ENCODE peak calls at places on chromosomes 2 and 18, in five cellular contexts. Y is effector memory CD4-positive, alpha-beta T cell; D is pancreas; C is CD4-positive, CD25-positive, alpha-beta regulatory T cell; E is CD4-positive, alpha-beta T cell. A is an unnamed sample. For H3K9me3, the result is how much of the 10 kb centered on the place peaks cover.

GRCh38 chr2:220134756-220135534 is 507.5 kb downstream of the SLC4A3 start:
- DNase-seq in Y (no peak), E (no peak), C (no peak), D (no peak), A (no peak)

GRCh38 chr2:43453771-43454170 is 142.1 kb downstream of the THADA start:
- DNase-seq in Y (no peak), C (no peak), D (no peak), E (no peak), A (no peak)

GRCh38 chr2:218883491-218884490 is 3.1 kb downstream of the WNT10A start:
- DNase-seq in Y (no peak), C (peak), E (peak), D (peak), A (peak)

GRCh38 chr18:28999711-29000110 is 822.8 kb upstream of the CDH2 start:
- DNase-seq in E (no peak), Y (no peak), D (no peak), C (no peak), A (no peak)

GRCh38 chr18:34959211-34959829 is 81.9 kb upstream of the MAPRE2 start:
- DNase-seq in D (no peak), C (no peak), Y (no peak), E (no peak), A (no peak)

GRCh38 chr18:40414155-40414754 is 1540.8 kb upstream of the PIK3C3 start:
- DNase-seq in Y (no peak), E (no peak), C (no peak), D (no peak), A (no peak)

GRCh38 chr18:79962835-79963657 is 1.4 kb upstream of the HSBP1L1 start:
- DNase-seq in Y (peak), C (no peak), D (no peak), E (peak), A (peak)

GRCh38 chr18:26511339-26512071 is 36.8 kb downstream of the KCTD1 start:
- DNase-seq in Y (no peak), D (no peak), E (no peak), C (no peak), A (no peak)

GRCh38 chr2:170156592-170156991 is 21.4 kb upstream of the MYO3B start:
- DNase-seq in D (no peak), Y (no peak), E (no peak), C (no peak), A (no peak)

GRCh38 chr18:74496508-74497307 is 545 bp downstream of the CNDP2 start:
- DNase-seq in D (peak), C (no peak), Y (no peak), E (peak), A (peak)

GRCh38 chr2:22694856-22695255 is 690.1 kb upstream of the KLHL29 start:
- DNase-seq in Y (no peak), E (no peak), C (no peak), D (no peak), A (no peak)
- H3K9me3 ChIP-seq in Y (under half), E (under half), C (under half), D (under half), A (under half)

GRCh38 chr2:15111718-15112117 is 449.4 kb downstream of the NBAS start:
- DNase-seq in C (no peak), D (no peak), Y (no peak), E (no peak), A (no peak)
- H3K9me3 ChIP-seq in C (under half), D (under half), Y (under half), E (under half), A (under half)

GRCh38 chr2:188028739-188029138 is 262.9 kb upstream of the GULP1 start:
- DNase-seq in E (no peak), D (no peak), Y (no peak), C (no peak), A (no peak)

GRCh38 chr2:188022389-188022788 is 269.3 kb upstream of the GULP1 start:
- DNase-seq in D (no peak), E (no peak), Y (no peak), C (no peak), A (no peak)

GRCh38 chr2:188023035-188023434 is 268.6 kb upstream of the GULP1 start:
- DNase-seq in E (no peak), C (no peak), D (no peak), Y (no peak), A (no peak)

DNA sequence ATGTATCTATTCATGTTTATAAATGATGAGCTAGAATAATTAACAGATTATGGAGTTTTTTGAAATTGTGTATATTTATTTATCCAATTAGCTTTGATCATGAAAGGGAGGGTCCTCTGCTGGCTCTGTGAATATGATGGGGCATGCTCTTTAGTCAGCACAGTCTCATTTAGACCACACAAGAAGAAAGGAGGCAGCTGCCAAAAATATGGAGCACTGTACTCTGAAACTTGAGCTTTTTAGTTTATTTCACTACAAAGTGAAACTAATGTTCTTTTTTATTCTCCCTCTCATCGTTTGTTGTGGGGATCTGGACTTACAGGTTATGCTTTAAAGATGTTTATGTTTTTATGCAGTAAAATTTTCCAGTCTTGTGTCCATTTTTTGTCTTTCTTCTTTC is 266.9 kb upstream of the GULP1 start:
- DNase-seq in Y (no peak), E (no peak), C (no peak), D (no peak), A (no peak)
- H3K9me3 ChIP-seq in Y (under half), E (under half), C (under half), D (under half), A (under half)

DNA sequence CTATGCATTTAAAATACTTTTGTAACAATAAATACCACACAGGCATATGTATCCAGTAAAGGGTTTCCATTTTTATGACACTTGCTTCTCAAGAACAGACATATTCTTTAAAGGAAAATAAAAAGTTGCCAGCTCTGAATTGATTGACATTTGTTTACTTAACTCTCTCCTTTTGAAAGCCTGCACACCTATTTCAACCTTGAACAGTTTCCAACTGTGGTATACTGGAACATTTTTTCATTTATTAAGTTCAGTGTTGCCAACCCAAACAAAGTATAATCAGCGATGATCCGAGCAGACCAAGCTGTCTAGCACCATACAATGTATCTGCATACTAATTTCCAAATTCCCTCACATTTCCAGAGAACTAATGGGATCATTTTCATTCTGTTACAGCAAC is 725.3 kb upstream of the ZEB2 start:
- DNase-seq in E (no peak), C (no peak), D (no peak), Y (no peak), A (no peak)
- H3K9me3 ChIP-seq in E (under half), C (under half), D (under half), Y (under half), A (under half)

GRCh38 chr18:8760984-8761383 is 55.6 kb downstream of the MTCL1 start:
- DNase-seq in E (no peak), D (no peak), Y (no peak), C (no peak), A (no peak)
- H3K9me3 ChIP-seq in E (under half), D (under half), Y (under half), C (under half), A (under half)

GRCh38 chr2:63300835-63301234 is 250.2 kb downstream of the OTX1 start:
- DNase-seq in D (no peak), C (no peak), E (no peak), Y (no peak), A (no peak)

DNA sequence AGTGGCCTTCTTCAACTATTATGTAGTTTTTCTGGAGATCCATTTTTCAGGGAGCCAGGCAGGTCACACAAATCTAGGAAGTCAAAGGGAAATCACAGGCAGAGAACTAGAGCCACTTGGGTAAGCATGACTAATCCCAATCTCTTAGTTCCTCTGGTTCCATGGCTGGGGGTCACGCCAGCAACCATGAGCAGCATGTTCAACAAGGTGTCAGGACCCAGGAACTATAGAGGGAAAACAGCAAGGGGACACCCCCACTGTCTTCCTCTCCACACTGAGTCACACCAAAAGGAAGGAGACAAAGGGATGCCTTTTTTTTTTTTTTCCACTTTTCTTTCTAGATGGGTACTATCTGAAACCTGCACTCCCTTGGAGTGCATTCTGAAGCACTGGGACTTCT is 250.9 kb downstream of the OTX1 start:
- DNase-seq in D (no peak), Y (no peak), C (no peak), E (no peak), A (no peak)
- H3K9me3 ChIP-seq in D (under half), Y (under half), C (under half), E (half or more), A (under half)

GRCh38 chr18:72180689-72181088 is 363.5 kb downstream of the CBLN2 start:
- DNase-seq in E (no peak), D (no peak), Y (no peak), C (no peak), A (no peak)

GRCh38 chr18:72174972-72175649 is 369.0 kb downstream of the CBLN2 start:
- DNase-seq in C (no peak), E (no peak), D (no peak), Y (no peak), A (no peak)
- H3K9me3 ChIP-seq in C (under half), E (under half), D (under half), Y (under half), A (under half)